ENCODE peak calls at places on chromosome 20, in four cellular contexts. Q is K562, T is GM12878, Z is IMR-90. S is an unnamed sample.

GRCh38 chr20:53369871-53370270 is 223.8 kb downstream of the ZNF217 start:
- DNase-seq in Q (no peak), T (no peak), Z (no peak), S (no peak)

GRCh38 chr20:2387180-2387577 is 6.5 kb downstream of the TGM6 start:
- DNase-seq in Q (peak), T (peak), Z (peak), S (peak)

GRCh38 chr20:6863798-6864201 is 96.3 kb downstream of the BMP2 start:
- DNase-seq in Q (no peak), T (no peak), Z (no peak), S (no peak)

GRCh38 chr20:21798384-21798783 is 92.9 kb downstream of the PAX1 start:
- DNase-seq in Q (no peak), T (no peak), Z (no peak), S (no peak)

GRCh38 chr20:4119854-4120209 is 104.5 kb upstream of the RNF24 start:
- DNase-seq in Q (no peak), T (no peak), Z (no peak), S (no peak)

GRCh38 chr20:3680701-3681351 is 984 bp downstream of the ADAM33 start:
- DNase-seq in Q (no peak), T (no peak), Z (no peak), S (no peak)

GRCh38 chr20:652611-653109 is 340 bp downstream of the SRXN1 start:
- DNase-seq in Q (no peak), T (no peak), Z (peak), S (no peak)

GRCh38 chr20:41213150-41213820 is 75.9 kb downstream of the PLCG1 start:
- DNase-seq in Q (no peak), T (no peak), Z (peak), S (no peak)

GRCh38 chr20:7503501-7503900 is 436.8 kb downstream of the HAO1 start:
- DNase-seq in Q (no peak), T (no peak), Z (no peak), S (no peak)

GRCh38 chr20:13017883-13018535 is 9.2 kb downstream of the SPTLC3 start:
- DNase-seq in Q (no peak), T (no peak), Z (no peak), S (no peak)

GRCh38 chr20:48008850-48009535 is 223.7 kb upstream of the SULF2 start:
- DNase-seq in Q (no peak), T (no peak), Z (peak), S (no peak)

GRCh38 chr20:44302026-44302669 is 8.9 kb downstream of the FITM2 start:
- DNase-seq in Q (no peak), T (no peak), Z (no peak), S (no peak)

GRCh38 chr20:63241272-63241671 is 5.6 kb downstream of the BIRC7 start:
- DNase-seq in Q (no peak), T (no peak), Z (no peak), S (no peak)
- TF ChIP-seq CHD1 in Q (no peak), T (no peak), Z (no peak), S (no peak)

GRCh38 chr20:64233725-64234124 is 21.8 kb upstream of the PCMTD2 start:
- DNase-seq in Q (no peak), T (no peak), Z (no peak), S (no peak)

GRCh38 chr20:64230461-64231145 is 24.9 kb upstream of the PCMTD2 start:
- DNase-seq in Q (no peak), T (no peak), Z (no peak), S (no peak)

GRCh38 chr20:64234291-64234791 is 21.2 kb upstream of the PCMTD2 start:
- DNase-seq in Q (no peak), T (no peak), Z (no peak), S (no peak)

GRCh38 chr20:64231621-64232550 is 23.7 kb upstream of the PCMTD2 start:
- DNase-seq in Q (no peak), T (no peak), Z (no peak), S (no peak)

GRCh38 chr20:64232794-64233193 is 22.8 kb upstream of the PCMTD2 start:
- DNase-seq in Q (no peak), T (no peak), Z (no peak), S (no peak)
- TF ChIP-seq CHD1 in Q (no peak), T (no peak), Z (no peak), S (no peak)

GRCh38 chr20:11166716-11167115 is 492.9 kb upstream of the JAG1 start:
- DNase-seq in Q (no peak), T (no peak), Z (peak), S (no peak)
- TF ChIP-seq CHD1 in Q (no peak), T (no peak), Z (no peak), S (no peak)

GRCh38 chr20:16061394-16061793 is 511.9 kb downstream of the KIF16B start:
- DNase-seq in Q (no peak), T (no peak), Z (no peak), S (no peak)

GRCh38 chr20:16063876-16064275 is 509.4 kb downstream of the KIF16B start:
- DNase-seq in Q (no peak), T (no peak), Z (no peak), S (no peak)

GRCh38 chr20:16054917-16055316 is 518.3 kb downstream of the KIF16B start:
- DNase-seq in Q (no peak), T (no peak), Z (no peak), S (no peak)

GRCh38 chr20:16062661-16063591 is 510.3 kb downstream of the KIF16B start:
- DNase-seq in Q (no peak), T (no peak), Z (no peak), S (no peak)

DNA sequence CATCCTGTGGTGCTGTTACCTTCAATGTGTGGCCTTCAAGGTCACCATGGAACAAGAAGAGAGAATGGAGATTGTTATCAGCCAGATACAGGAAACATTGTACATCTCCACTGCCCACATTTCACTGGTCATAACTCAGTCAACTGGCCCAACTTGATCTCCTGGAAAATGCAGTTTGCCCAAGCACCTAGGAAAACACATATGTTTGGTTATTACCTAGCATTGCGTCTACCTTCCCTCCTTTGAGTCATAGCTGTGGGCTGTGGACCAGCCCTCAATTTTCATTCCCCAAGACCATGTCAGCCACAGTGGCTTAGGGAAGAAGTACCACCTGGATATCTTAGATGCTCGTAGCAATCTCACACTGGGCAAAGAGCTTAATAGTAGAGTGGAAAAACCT is 513.4 kb downstream of the KIF16B start:
- DNase-seq in Q (no peak), T (no peak), Z (no peak), S (no peak)
- TF ChIP-seq CHD1 in Q (no peak), T (no peak), Z (no peak), S (no peak)

GRCh38 chr20:5400164-5400762 is 83.5 kb upstream of the PROKR2 start:
- DNase-seq in Q (peak), T (no peak), Z (peak), S (no peak)
- TF ChIP-seq CHD1 in Q (no peak), T (no peak), Z (no peak), S (no peak)

GRCh38 chr20:64071341-64072332 is 7.7 kb downstream of the RGS19 start:
- DNase-seq in Q (no peak), T (no peak), Z (no peak), S (no peak)

GRCh38 chr20:64070244-64070993 is 7.4 kb downstream of the TCEA2 start:
- DNase-seq in Q (no peak), T (no peak), Z (no peak), S (no peak)

GRCh38 chr20:64069209-64069613 is 6.2 kb downstream of the TCEA2 start:
- DNase-seq in Q (no peak), T (no peak), Z (no peak), S (no peak)

GRCh38 chr20:64068381-64069208 is 5.6 kb downstream of the TCEA2 start:
- DNase-seq in Q (no peak), T (no peak), Z (no peak), S (no peak)

GRCh38 chr20:64069614-64070243 is 6.7 kb downstream of the TCEA2 start:
- DNase-seq in Q (peak), T (no peak), Z (no peak), S (peak)
- TF ChIP-seq CHD1 in Q (no peak), T (no peak), Z (no peak), S (no peak)

GRCh38 chr20:24506146-24506545 is 36.7 kb downstream of the SYNDIG1 start:
- DNase-seq in Q (no peak), T (no peak), Z (no peak), S (no peak)

GRCh38 chr20:24504331-24505285 is 35.2 kb downstream of the SYNDIG1 start:
- DNase-seq in Q (no peak), T (no peak), Z (no peak), S (peak)

GRCh38 chr20:24503352-24503931 is 34.0 kb downstream of the SYNDIG1 start:
- DNase-seq in Q (no peak), T (no peak), Z (peak), S (no peak)

GRCh38 chr20:24507182-24507853 is 37.9 kb downstream of the SYNDIG1 start:
- DNase-seq in Q (no peak), T (no peak), Z (no peak), S (no peak)

DNA sequence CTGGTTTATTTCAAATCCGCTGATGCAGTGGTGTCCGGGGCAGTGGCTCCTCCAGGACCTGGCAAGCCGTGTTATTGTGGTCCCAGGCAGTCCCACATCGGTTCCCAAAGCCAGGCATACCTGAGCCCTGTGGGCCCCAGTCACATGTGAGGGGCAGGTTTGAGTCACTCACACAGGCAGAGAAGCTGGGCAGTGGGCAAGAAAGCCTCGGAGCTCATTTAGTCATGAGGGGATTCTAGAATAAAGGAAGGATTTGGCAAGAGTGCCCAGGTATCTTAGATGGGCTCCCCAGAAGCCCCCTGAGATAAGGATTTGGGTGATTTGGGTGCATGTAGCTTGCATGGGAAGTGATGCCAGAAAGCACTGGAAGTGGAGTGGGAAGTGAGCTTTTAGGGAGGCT is 37.3 kb downstream of the SYNDIG1 start:
- DNase-seq in Q (no peak), T (no peak), Z (no peak), S (peak)
- TF ChIP-seq CHD1 in Q (no peak), T (no peak), Z (no peak), S (no peak)

GRCh38 chr20:59176812-59177211 is 13.2 kb downstream of the ZNF831 start:
- DNase-seq in Q (no peak), T (no peak), Z (no peak), S (no peak)
- TF ChIP-seq CHD1 in Q (no peak), T (no peak), Z (no peak), S (no peak)

S was measured in H1.